ENCODE peak calls at places on chromosomes 7 and 10, in four cellular contexts. One of them, this sample, is unnamed.

GRCh38 chr7:101598422-101598957 is 30.6 kb downstream of the MYL10 start:
- DNase-seq in body of pancreas: peak; percentile 93
- DNase-seq in OCI-LY7: no peak
- DNase-seq in psoas muscle: no peak
- DNase-seq in this sample: no peak

GRCh38 chr10:86258488-86258887 is 108.1 kb downstream of the GRID1 start:
- DNase-seq in psoas muscle: no peak
- DNase-seq in OCI-LY7: no peak
- DNase-seq in body of pancreas: no peak
- DNase-seq in this sample: no peak

GRCh38 chr10:114540191-114540590 is 117.9 kb downstream of the ABLIM1 start:
- DNase-seq in body of pancreas: no peak
- DNase-seq in psoas muscle: no peak
- DNase-seq in OCI-LY7: no peak
- DNase-seq in this sample: no peak

GRCh38 chr7:17564678-17565209 is 266.3 kb downstream of the AHR start:
- DNase-seq in body of pancreas: no peak
- DNase-seq in OCI-LY7: no peak
- DNase-seq in psoas muscle: no peak
- DNase-seq in this sample: no peak

GRCh38 chr7:50504646-50505546 is 54.7 kb upstream of the FIGNL1 start:
- DNase-seq in body of pancreas: no peak
- DNase-seq in psoas muscle: peak; percentile 66
- DNase-seq in OCI-LY7: no peak
- DNase-seq in this sample: no peak

GRCh38 chr7:102395620-102395957 is 574 bp upstream of the PRKRIP1 start:
- DNase-seq in psoas muscle: no peak
- DNase-seq in body of pancreas: no peak
- DNase-seq in OCI-LY7: peak; percentile 22
- DNase-seq in this sample: no peak

GRCh38 chr10:109698121-109698520 is 225.2 kb downstream of the XPNPEP1 start:
- DNase-seq in body of pancreas: no peak
- DNase-seq in psoas muscle: no peak
- DNase-seq in OCI-LY7: no peak
- DNase-seq in this sample: no peak

GRCh38 chr7:1331576-1332467 is 99.2 kb downstream of the UNCX start:
- DNase-seq in body of pancreas: no peak
- DNase-seq in OCI-LY7: no peak
- DNase-seq in psoas muscle: peak; percentile 33
- DNase-seq in this sample: no peak

GRCh38 chr10:17038627-17039026 is 91.0 kb downstream of the CUBN start:
- DNase-seq in body of pancreas: peak; percentile 22
- DNase-seq in OCI-LY7: no peak
- DNase-seq in psoas muscle: peak; percentile 72
- DNase-seq in this sample: no peak

GRCh38 chr7:143362126-143362961 is at the start of gene FAM131B:
- DNase-seq in body of pancreas: no peak
- DNase-seq in psoas muscle: no peak
- DNase-seq in OCI-LY7: no peak
- DNase-seq in this sample: peak; percentile 19

GRCh38 chr7:150388306-150388705 is 9.2 kb downstream of the ZNF775 start:
- DNase-seq in psoas muscle: no peak
- DNase-seq in body of pancreas: no peak
- DNase-seq in OCI-LY7: no peak
- DNase-seq in this sample: no peak

GRCh38 chr7:69363131-69363530 is 235.1 kb upstream of the AUTS2 start:
- DNase-seq in body of pancreas: no peak
- DNase-seq in psoas muscle: no peak
- DNase-seq in OCI-LY7: no peak
- DNase-seq in this sample: no peak

GRCh38 chr7:131556912-131557457 is 557 bp upstream of the PODXL start:
- DNase-seq in psoas muscle: no peak
- DNase-seq in OCI-LY7: no peak
- DNase-seq in body of pancreas: no peak
- DNase-seq in this sample: no peak

GRCh38 chr10:73762915-73763314 is 18.7 kb downstream of the SEC24C start:
- DNase-seq in OCI-LY7: no peak
- DNase-seq in body of pancreas: no peak
- DNase-seq in psoas muscle: no peak
- DNase-seq in this sample: no peak

GRCh38 chr7:132655071-132655761 is 78.9 kb upstream of the PLXNA4 start:
- DNase-seq in psoas muscle: peak; percentile 69
- DNase-seq in body of pancreas: peak; percentile 16
- DNase-seq in OCI-LY7: no peak
- DNase-seq in this sample: peak; percentile 5

GRCh38 chr10:131207584-131208532 is 103.7 kb downstream of the TCERG1L start:
- DNase-seq in psoas muscle: peak; percentile 41
- DNase-seq in body of pancreas: no peak
- DNase-seq in OCI-LY7: no peak
- DNase-seq in this sample: no peak

GRCh38 chr7:76080211-76080610 is 32.3 kb downstream of the MDH2 start:
- DNase-seq in psoas muscle: no peak
- DNase-seq in body of pancreas: no peak
- DNase-seq in OCI-LY7: no peak
- DNase-seq in this sample: no peak

GRCh38 chr10:86668297-86669165 is at the start of gene LDB3:
- DNase-seq in body of pancreas: peak; percentile 45
- DNase-seq in OCI-LY7: peak; percentile 87
- DNase-seq in psoas muscle: peak; percentile 93
- DNase-seq in this sample: no peak

GRCh38 chr10:119233123-119233820 is 25.9 kb downstream of the GRK5 start:
- DNase-seq in psoas muscle: no peak
- DNase-seq in body of pancreas: no peak
- DNase-seq in OCI-LY7: no peak
- DNase-seq in this sample: no peak

GRCh38 chr7:25643285-25643684 is 415.0 kb upstream of the NPVF start:
- DNase-seq in body of pancreas: no peak
- DNase-seq in psoas muscle: no peak
- DNase-seq in OCI-LY7: no peak
- DNase-seq in this sample: no peak

GRCh38 chr7:130910949-130911944 is 177.2 kb upstream of the KLF14 start:
- DNase-seq in psoas muscle: no peak
- DNase-seq in OCI-LY7: no peak
- DNase-seq in body of pancreas: no peak
- DNase-seq in this sample: no peak

GRCh38 chr10:43879742-43880141 is 231.1 kb upstream of the ZNF32 start:
- DNase-seq in body of pancreas: no peak
- DNase-seq in OCI-LY7: no peak
- DNase-seq in psoas muscle: no peak
- DNase-seq in this sample: no peak

GRCh38 chr7:85103352-85103751 is 83.5 kb downstream of the SEMA3D start:
- DNase-seq in OCI-LY7: no peak
- DNase-seq in body of pancreas: no peak
- DNase-seq in psoas muscle: peak; percentile 45
- DNase-seq in this sample: no peak

GRCh38 chr10:86340991-86341260 is 25.7 kb downstream of the GRID1 start:
- DNase-seq in body of pancreas: no peak
- DNase-seq in psoas muscle: no peak
- DNase-seq in OCI-LY7: no peak
- DNase-seq in this sample: no peak

GRCh38 chr7:101238226-101239182 is 902 bp upstream of the CLDN15 start:
- DNase-seq in psoas muscle: no peak
- DNase-seq in body of pancreas: peak; percentile 58
- DNase-seq in OCI-LY7: no peak
- DNase-seq in this sample: no peak

GRCh38 chr7:95584752-95585425 is 11.4 kb downstream of the PDK4 start:
- DNase-seq in psoas muscle: no peak
- DNase-seq in OCI-LY7: no peak
- DNase-seq in body of pancreas: no peak
- DNase-seq in this sample: no peak

GRCh38 chr7:120412139-120412538 is 139.2 kb downstream of the KCND2 start:
- DNase-seq in body of pancreas: no peak
- DNase-seq in OCI-LY7: no peak
- DNase-seq in psoas muscle: no peak
- DNase-seq in this sample: no peak

GRCh38 chr10:87674963-87675362 is 15.3 kb downstream of the PAPSS2 start:
- DNase-seq in body of pancreas: no peak
- DNase-seq in OCI-LY7: no peak
- DNase-seq in psoas muscle: no peak
- DNase-seq in this sample: no peak

GRCh38 chr7:128056901-128057300 is 25.7 kb upstream of the LRRC4 start:
- DNase-seq in psoas muscle: no peak
- DNase-seq in body of pancreas: no peak
- DNase-seq in OCI-LY7: no peak
- DNase-seq in this sample: no peak

GRCh38 chr10:5089869-5090268 is 4.3 kb upstream of the AKR1C3 start:
- DNase-seq in OCI-LY7: peak; percentile 11
- DNase-seq in body of pancreas: no peak
- DNase-seq in psoas muscle: no peak
- DNase-seq in this sample: no peak

GRCh38 chr10:119131512-119132240 is 27.8 kb downstream of the DENND10 start:
- DNase-seq in OCI-LY7: peak; percentile 59
- DNase-seq in body of pancreas: no peak
- DNase-seq in psoas muscle: no peak
- DNase-seq in this sample: no peak

GRCh38 chr7:32891046-32891799 is at the start of gene KBTBD2:
- DNase-seq in body of pancreas: peak; percentile 80
- DNase-seq in OCI-LY7: peak; percentile 85
- DNase-seq in psoas muscle: peak; percentile 94
- DNase-seq in this sample: peak; percentile 66

GRCh38 chr10:112235920-112236319 is 47.3 kb upstream of the TECTB start:
- DNase-seq in body of pancreas: no peak
- DNase-seq in psoas muscle: no peak
- DNase-seq in OCI-LY7: no peak
- DNase-seq in this sample: no peak

GRCh38 chr10:77390481-77390891 is 247.1 kb downstream of the KCNMA1 start:
- DNase-seq in body of pancreas: no peak
- DNase-seq in psoas muscle: no peak
- DNase-seq in OCI-LY7: no peak
- DNase-seq in this sample: no peak

GRCh38 chr10:116215651-116216050 is 57.4 kb downstream of the GFRA1 start:
- DNase-seq in OCI-LY7: no peak
- DNase-seq in psoas muscle: no peak
- DNase-seq in body of pancreas: no peak
- DNase-seq in this sample: no peak

GRCh38 chr7:117164578-117164977 is 158.3 kb downstream of the WNT2 start:
- DNase-seq in body of pancreas: no peak
- DNase-seq in psoas muscle: no peak
- DNase-seq in OCI-LY7: no peak
- DNase-seq in this sample: no peak

GRCh38 chr10:118369806-118370205 is 27.7 kb upstream of the FAM204A start:
- DNase-seq in body of pancreas: no peak
- DNase-seq in psoas muscle: no peak
- DNase-seq in OCI-LY7: no peak
- DNase-seq in this sample: no peak

GRCh38 chr7:149050941-149051340 is 22.6 kb upstream of the PDIA4 start:
- DNase-seq in psoas muscle: no peak
- DNase-seq in OCI-LY7: no peak
- DNase-seq in body of pancreas: no peak
- DNase-seq in this sample: no peak

DNA sequence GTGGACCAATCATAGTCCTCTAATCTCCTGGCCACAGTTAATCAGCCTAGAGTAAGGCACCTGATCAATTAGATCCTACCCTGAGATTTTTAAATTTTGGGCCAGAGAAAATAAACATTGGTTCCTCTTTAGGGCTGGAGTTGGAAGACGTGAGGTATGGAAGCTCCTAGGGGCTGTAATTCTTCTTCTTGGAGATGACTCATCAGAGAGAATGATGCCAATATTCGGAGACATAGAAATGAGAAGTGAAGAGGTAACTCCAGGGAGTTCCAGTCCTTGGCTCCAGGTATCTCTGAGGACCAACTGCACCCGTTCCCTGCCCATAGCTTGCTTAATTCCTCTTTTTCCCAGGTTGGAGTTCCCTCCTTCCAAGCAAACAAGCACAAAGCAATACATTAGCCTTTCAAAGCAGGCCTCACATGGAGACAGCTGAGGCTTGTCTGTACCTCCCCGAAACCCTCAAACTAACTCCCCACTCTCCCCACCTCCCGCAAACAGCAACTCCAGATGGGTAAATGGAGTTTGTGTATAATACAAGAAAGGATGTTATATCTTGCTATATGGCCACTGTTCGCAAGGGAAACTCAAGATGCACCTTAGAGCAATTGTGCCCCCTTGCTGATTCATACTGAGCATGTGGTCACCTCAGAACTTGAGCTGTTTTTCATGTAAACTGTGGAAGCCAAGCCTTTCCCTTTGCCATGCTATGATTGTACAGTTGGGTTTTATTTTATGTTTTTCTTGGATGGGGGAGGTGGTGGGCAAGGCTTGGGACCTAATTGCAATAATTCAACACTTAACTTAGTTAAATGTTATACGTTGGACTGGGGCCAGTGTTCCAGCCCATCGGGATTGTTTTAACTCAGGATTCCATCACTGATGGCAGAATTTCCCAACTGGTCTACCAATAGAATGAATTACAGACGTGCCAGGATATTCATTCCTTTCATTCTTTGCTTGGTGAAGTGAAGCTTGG is 29.3 kb downstream of the PIK3AP1 start:
- DNase-seq in OCI-LY7: no peak
- DNase-seq in psoas muscle: no peak
- DNase-seq in body of pancreas: no peak
- DNase-seq in this sample: no peak
- H3K36me3 ChIP-seq in OCI-LY7: peaks cover 78% of the 10 kb centered on the region
- H3K36me3 ChIP-seq in psoas muscle: no peaks in the 10 kb centered on the region
- H3K36me3 ChIP-seq in body of pancreas: no peaks in the 10 kb centered on the region
- H3K36me3 ChIP-seq in this sample: no peaks in the 10 kb centered on the region

GRCh38 chr10:103649654-103650423 is 156.3 kb downstream of the NEURL1 start:
- DNase-seq in OCI-LY7: peak; percentile 18
- DNase-seq in psoas muscle: no peak
- DNase-seq in body of pancreas: no peak
- DNase-seq in this sample: no peak
- H3K27ac ChIP-seq in OCI-LY7: no peak overlapping the region
- H3K27ac ChIP-seq in psoas muscle: peak overlapping the region; percentile 87
- H3K27ac ChIP-seq in body of pancreas: peak overlapping the region; percentile 20
- H3K27ac ChIP-seq in this sample: no peak overlapping the region

DNA sequence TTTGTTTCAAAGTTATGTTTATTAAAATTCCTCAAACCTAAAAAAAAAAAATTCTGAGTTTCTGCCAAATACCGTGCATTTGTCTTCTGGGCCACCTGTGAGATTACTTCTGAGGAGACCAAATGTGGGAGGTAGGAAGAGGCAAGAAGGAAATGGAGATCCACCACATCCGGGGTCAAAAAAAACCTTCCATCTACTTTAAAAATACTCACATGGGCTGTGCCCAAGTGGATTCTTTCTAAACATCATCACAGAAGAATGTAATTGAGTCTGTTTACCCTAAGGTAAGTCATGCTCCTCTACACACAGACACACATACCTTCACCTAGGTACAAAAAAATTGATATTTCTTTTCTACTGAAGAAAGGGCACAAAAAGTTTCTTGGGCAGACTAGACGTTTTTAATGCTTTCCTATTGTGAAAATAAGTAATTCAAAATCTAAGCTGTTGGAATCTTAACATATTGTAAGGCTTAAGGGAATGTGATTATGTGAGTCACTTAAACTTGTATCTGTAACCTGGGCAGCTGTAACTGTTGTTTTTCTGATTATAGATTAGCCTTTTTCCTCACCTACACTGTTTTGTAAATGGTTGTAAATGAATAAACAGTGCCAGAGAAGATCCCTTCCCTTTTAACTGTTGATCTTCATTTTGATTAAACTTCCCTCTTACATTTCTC is 19.1 kb upstream of the SPOCK2 start:
- DNase-seq in OCI-LY7: peak; percentile 62
- DNase-seq in body of pancreas: no peak
- DNase-seq in psoas muscle: no peak
- DNase-seq in this sample: no peak
- H3K4me3 ChIP-seq in OCI-LY7: no peak overlapping the region
- H3K4me3 ChIP-seq in body of pancreas: no peak overlapping the region
- H3K4me3 ChIP-seq in psoas muscle: no peak overlapping the region
- H3K4me3 ChIP-seq in this sample: peak overlapping the region; percentile 4

GRCh38 chr10:3971713-3972112 is 186.7 kb upstream of the KLF6 start:
- DNase-seq in OCI-LY7: no peak
- DNase-seq in body of pancreas: no peak
- DNase-seq in psoas muscle: no peak
- DNase-seq in this sample: no peak
- H3K36me3 ChIP-seq in OCI-LY7: no peaks in the 10 kb centered on the region
- H3K36me3 ChIP-seq in body of pancreas: no peaks in the 10 kb centered on the region
- H3K36me3 ChIP-seq in psoas muscle: no peaks in the 10 kb centered on the region
- H3K36me3 ChIP-seq in this sample: no peaks in the 10 kb centered on the region